ENCODE peak calls at places on chromosomes 5 and 9, in seven cellular contexts. B, R, L, N, Z, E and F are unnamed samples.

GRCh38 chr5:89204766-89205165 is 321.8 kb upstream of the MEF2C start:
- DNase-seq in L (no peak), E (no peak), B (no peak), Z (no peak), R (no peak), N (no peak), F (no peak)

GRCh38 chr5:73312146-73312871 is 136.3 kb downstream of the FOXD1 start:
- DNase-seq in B (peak), Z (no peak), R (no peak), L (no peak), E (peak), N (no peak), F (no peak)

GRCh38 chr9:81022177-81022576 is 667.2 kb downstream of the TLE1 start:
- DNase-seq in B (no peak), R (no peak), E (no peak), N (no peak), L (no peak), Z (no peak), F (no peak)

GRCh38 chr9:91678807-91679206 is 255.2 kb upstream of the NFIL3 start:
- DNase-seq in R (no peak), L (no peak), B (no peak), E (no peak), N (no peak), Z (no peak), F (no peak)

GRCh38 chr9:123150708-123151503 is 117.4 kb downstream of the GPR21 start:
- DNase-seq in R (no peak), Z (no peak), N (no peak), L (no peak), B (no peak), E (no peak), F (no peak)

GRCh38 chr5:95590880-95591279 is 29.0 kb upstream of the GPR150 start:
- DNase-seq in Z (no peak), E (no peak), R (no peak), L (no peak), N (no peak), B (no peak), F (no peak)

GRCh38 chr5:38831117-38831516 is 14.7 kb upstream of the OSMR start:
- DNase-seq in Z (no peak), B (no peak), N (no peak), E (no peak), R (no peak), L (no peak), F (no peak)

GRCh38 chr5:169934990-169935389 is 45.3 kb downstream of the INSYN2B start:
- DNase-seq in Z (no peak), E (peak), L (no peak), R (no peak), N (no peak), B (no peak), F (no peak)

GRCh38 chr9:37913480-37914153 is 9.7 kb upstream of the SLC25A51 start:
- DNase-seq in Z (peak), R (peak), L (peak), E (peak), N (no peak), B (peak), F (peak)

GRCh38 chr5:113325054-113325453 is 109.7 kb downstream of the TSSK1B start:
- DNase-seq in R (no peak), B (no peak), L (no peak), N (no peak), E (no peak), Z (no peak), F (no peak)

GRCh38 chr9:112618385-112619001 is 99.4 kb downstream of the INIP start:
- DNase-seq in N (peak), L (no peak), E (no peak), Z (no peak), R (no peak), B (no peak), F (no peak)

GRCh38 chr5:148268556-148268955 is at the start of gene SPINK13:
- DNase-seq in L (no peak), R (peak), Z (peak), E (no peak), B (no peak), N (no peak), F (no peak)

GRCh38 chr9:129125478-129125877 is 14.3 kb downstream of the PTPA start:
- DNase-seq in L (no peak), Z (no peak), B (no peak), N (no peak), E (no peak), R (peak), F (no peak)

GRCh38 chr5:139765409-139766217 is 30.0 kb upstream of the PSD2 start:
- DNase-seq in L (peak), Z (peak), R (no peak), B (peak), N (peak), E (peak), F (peak)

GRCh38 chr5:14204785-14205321 is 61.7 kb downstream of the TRIO start:
- DNase-seq in E (no peak), N (no peak), R (no peak), B (peak), L (peak), Z (peak), F (peak)

GRCh38 chr5:166188482-166188881 is 2103.0 kb upstream of the WWC1 start:
- DNase-seq in N (no peak), R (no peak), Z (no peak), E (no peak), L (no peak), B (no peak), F (no peak)

GRCh38 chr9:78858266-78858665 is 561.3 kb downstream of the PSAT1 start:
- DNase-seq in Z (no peak), B (no peak), L (no peak), N (no peak), R (no peak), E (no peak), F (no peak)

GRCh38 chr9:85743290-85744128 is 1.8 kb upstream of the AGTPBP1 start:
- DNase-seq in L (no peak), N (no peak), R (peak), Z (peak), B (peak), E (peak), F (peak)

GRCh38 chr9:81669011-81669739 is 20.2 kb downstream of the TLE1 start:
- DNase-seq in E (no peak), N (no peak), L (no peak), Z (no peak), R (no peak), B (no peak), F (no peak)

GRCh38 chr5:170565077-170565476 is 61.3 kb downstream of the KCNIP1 start:
- DNase-seq in R (no peak), L (no peak), N (no peak), E (no peak), Z (no peak), B (no peak), F (no peak)

GRCh38 chr9:20507431-20507830 is 114.9 kb downstream of the MLLT3 start:
- DNase-seq in E (no peak), Z (no peak), N (no peak), L (no peak), B (no peak), R (no peak), F (no peak)

GRCh38 chr9:75282047-75282446 is 193.7 kb downstream of the OSTF1 start:
- DNase-seq in R (no peak), L (no peak), Z (no peak), B (no peak), E (no peak), N (no peak), F (no peak)

GRCh38 chr5:173917788-173918786 is 29.9 kb downstream of the CPEB4 start:
- DNase-seq in B (peak), N (peak), R (peak), E (peak), L (peak), Z (peak), F (no peak)

GRCh38 chr5:173333900-173334685 is 5.9 kb upstream of the STC2 start:
- DNase-seq in N (no peak), R (no peak), L (no peak), Z (no peak), B (no peak), E (no peak), F (no peak)

GRCh38 chr9:136239135-136239962 is 6.3 kb downstream of the QSOX2 start:
- DNase-seq in R (no peak), Z (no peak), B (no peak), E (no peak), L (no peak), N (peak), F (no peak)

GRCh38 chr5:38453506-38453905 is 102.9 kb downstream of the LIFR start:
- DNase-seq in B (no peak), Z (no peak), R (no peak), N (no peak), E (no peak), L (no peak), F (no peak)

GRCh38 chr9:112041536-112042243 is 133.4 kb downstream of the SUSD1 start:
- DNase-seq in L (no peak), Z (no peak), R (peak), N (no peak), B (no peak), E (no peak), F (no peak)

GRCh38 chr9:111572945-111573604 is 26.4 kb downstream of the PTGR1 start:
- DNase-seq in N (no peak), R (no peak), Z (no peak), L (no peak), B (no peak), E (no peak), F (no peak)

GRCh38 chr5:10892135-10892910 is 131.3 kb upstream of the DAP start:
- DNase-seq in E (peak), L (no peak), Z (no peak), B (no peak), N (no peak), R (no peak), F (no peak)

GRCh38 chr5:173473293-173473692 is 143.2 kb downstream of the BOD1 start:
- DNase-seq in Z (no peak), N (no peak), L (peak), B (no peak), E (no peak), R (no peak), F (no peak)

GRCh38 chr9:128635266-128636023 is 21.2 kb downstream of the DYNC2I2 start:
- DNase-seq in R (peak), E (peak), B (peak), Z (peak), N (peak), L (peak), F (peak)

GRCh38 chr5:68172314-68172713 is 43.2 kb upstream of the PIK3R1 start:
- DNase-seq in L (no peak), Z (no peak), E (no peak), B (no peak), R (no peak), N (no peak), F (no peak)

GRCh38 chr5:68173007-68173406 is 42.5 kb upstream of the PIK3R1 start:
- DNase-seq in R (no peak), B (no peak), L (no peak), E (no peak), N (no peak), Z (no peak), F (no peak)

GRCh38 chr5:68169898-68170297 is 45.7 kb upstream of the PIK3R1 start:
- DNase-seq in Z (no peak), N (no peak), B (peak), E (no peak), L (no peak), R (no peak), F (no peak)

GRCh38 chr5:68167195-68167651 is 48.3 kb upstream of the PIK3R1 start:
- DNase-seq in E (no peak), Z (no peak), N (no peak), L (no peak), B (no peak), R (no peak), F (no peak)

GRCh38 chr5:68171101-68171558 is 44.4 kb upstream of the PIK3R1 start:
- DNase-seq in Z (peak), B (peak), L (peak), N (no peak), E (no peak), R (no peak), F (peak)
- TF ChIP-seq POLR2AphosphoS5 in Z (peak), B (peak), L (peak), N (peak), E (no peak), R (no peak), F (no peak)

DNA sequence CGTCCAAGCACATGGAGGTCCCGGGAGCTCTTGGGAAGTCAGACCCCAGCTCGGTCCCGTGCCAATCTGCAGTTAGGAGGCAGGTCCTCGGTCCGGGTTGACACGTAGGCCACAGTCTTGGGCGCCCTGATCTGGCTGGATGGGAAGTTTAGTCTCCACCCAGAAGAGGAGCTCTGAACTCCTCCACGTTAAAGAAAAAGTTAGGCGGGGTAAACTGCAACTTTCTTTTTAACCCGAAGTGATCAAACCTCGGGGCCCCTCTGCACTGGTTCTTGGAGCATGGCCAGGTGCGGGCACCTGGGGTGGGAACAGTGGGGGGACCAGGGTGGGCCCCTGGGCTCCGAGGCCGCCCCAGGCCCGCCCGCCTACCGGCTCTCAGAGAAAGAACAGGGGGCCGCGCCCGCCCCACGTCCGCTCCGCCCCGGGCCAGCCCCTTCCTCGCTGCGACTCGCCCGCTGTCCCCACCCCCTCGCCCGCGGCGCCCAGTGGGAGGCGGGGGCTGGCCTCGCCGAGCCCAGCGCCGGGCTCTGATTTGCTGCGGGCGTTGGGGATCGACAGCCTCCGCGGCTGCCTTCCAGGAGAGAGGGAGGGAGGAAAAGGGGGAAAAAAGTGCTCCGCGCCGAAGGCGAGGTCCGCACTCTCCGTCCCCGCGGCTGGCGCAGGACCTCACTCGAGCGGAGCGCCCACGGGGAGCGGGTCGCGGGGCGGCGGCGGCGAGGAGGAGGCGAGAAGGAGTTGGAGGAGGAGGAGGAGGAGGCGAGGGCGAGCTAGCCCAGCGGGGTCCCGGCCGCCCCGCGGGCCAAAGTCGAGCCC is at the start of gene COL5A1:
- DNase-seq in E (peak), L (peak), R (no peak), N (peak), Z (peak), B (peak), F (peak)
- TF ChIP-seq POLR2A in E (no peak), L (peak), R (no peak), N (peak), Z (no peak), B (peak), F (peak)

GRCh38 chr9:114240216-114240615 is 82.7 kb upstream of the ORM1 start:
- DNase-seq in N (no peak), R (no peak), Z (no peak), B (no peak), L (no peak), E (no peak), F (no peak)
- H3K4me3 ChIP-seq in N (no peak), R (no peak), Z (no peak), B (no peak), L (no peak), E (no peak), F (no peak)

GRCh38 chr9:137878146-137878941 is 762 bp downstream of the CACNA1B start:
- DNase-seq in E (peak), B (no peak), R (no peak), L (no peak), N (peak), Z (no peak), F (no peak)
- TF ChIP-seq POLR2AphosphoS5 in E (no peak), B (no peak), R (no peak), L (no peak), N (no peak), Z (no peak), F (no peak)